ENCODE peak calls at places on chromosomes 4 and X, in ten cellular contexts. L, A, C, F, I, B, Z, X, M and S are unnamed samples.

GRCh38 chrX:78455901-78456300 is 128.5 kb upstream of the CYSLTR1 start:
- DNase-seq in L (no peak), A (no peak), C (no peak), F (peak; percentile 77), I (peak; percentile 0), B (no peak), Z (no peak), X (no peak), M (no peak), S (no peak)

GRCh38 chr4:182578402-182578801 is 335.2 kb downstream of the TENM3 start:
- DNase-seq in L (no peak), A (no peak), C (no peak), F (peak; percentile 61), I (peak; percentile 29), B (no peak), Z (no peak), X (no peak), M (no peak), S (no peak)

GRCh38 chr4:156194896-156195295 is 241.2 kb upstream of the CTSO start:
- DNase-seq in L (no peak), A (no peak), C (no peak), F (peak; percentile 84), I (no peak), B (no peak), Z (no peak), X (no peak), M (no peak), S (no peak)

GRCh38 chr4:35399912-35400311 is 844.4 kb downstream of the ARAP2 start:
- DNase-seq in L (no peak), A (no peak), C (no peak), F (no peak), I (no peak), B (no peak), Z (no peak), X (no peak), M (no peak), S (no peak)

GRCh38 chr4:98673978-98674377 is 15.6 kb upstream of the TSPAN5 start:
- DNase-seq in L (no peak), A (no peak), C (no peak), F (no peak), I (no peak), B (no peak), Z (no peak), X (no peak), M (no peak), S (no peak)

GRCh38 chr4:23022032-23022431 is 329.3 kb downstream of the GBA3 start:
- DNase-seq in L (no peak), A (no peak), C (no peak), F (peak; percentile 89), I (peak; percentile 96), B (no peak), Z (no peak), X (no peak), M (no peak), S (no peak)

GRCh38 chrX:136115124-136115908 is 32.0 kb upstream of the FHL1 start:
- DNase-seq in L (no peak), A (no peak), C (peak; percentile 44), F (peak; percentile 19), I (no peak), B (no peak), Z (no peak), X (no peak), M (no peak), S (no peak)

GRCh38 chr4:10659251-10659650 is 25.3 kb downstream of the CLNK start:
- DNase-seq in L (no peak), A (no peak), C (no peak), F (no peak), I (no peak), B (no peak), Z (no peak), X (peak; percentile 18), M (no peak), S (no peak)

GRCh38 chr4:106062452-106062875 is 167.2 kb downstream of the NPNT start:
- DNase-seq in L (no peak), A (no peak), C (no peak), F (peak; percentile 79), I (peak; percentile 17), B (no peak), Z (no peak), X (no peak), M (no peak), S (no peak)

GRCh38 chr4:120858776-120859175 is 63.8 kb downstream of the PRDM5 start:
- DNase-seq in L (no peak), A (no peak), C (peak; percentile 16), F (no peak), I (no peak), B (no peak), Z (no peak), X (no peak), M (no peak), S (no peak)

GRCh38 chrX:356385-357034 is 30.2 kb downstream of the PPP2R3B start:
- DNase-seq in L (no peak), A (no peak), C (no peak), F (peak; percentile 40), I (peak; percentile 55), B (no peak), Z (peak; percentile 12), X (no peak), M (no peak), S (no peak)

GRCh38 chr4:948101-948935 is 16.1 kb downstream of the TMEM175 start:
- DNase-seq in L (no peak), A (no peak), C (no peak), F (no peak), I (no peak), B (no peak), Z (peak; percentile 36), X (no peak), M (no peak), S (no peak)

GRCh38 chr4:120633810-120634209 is 288.7 kb downstream of the PRDM5 start:
- DNase-seq in L (no peak), A (no peak), C (no peak), F (no peak), I (no peak), B (no peak), Z (no peak), X (no peak), M (no peak), S (no peak)

GRCh38 chr4:52265781-52266525 is 214.8 kb downstream of the SPATA18 start:
- DNase-seq in L (no peak), A (no peak), C (no peak), F (peak; percentile 38), I (no peak), B (no peak), Z (no peak), X (no peak), M (no peak), S (no peak)

GRCh38 chr4:23630110-23630509 is 259.7 kb downstream of the PPARGC1A start:
- DNase-seq in L (no peak), A (no peak), C (no peak), F (no peak), I (no peak), B (no peak), Z (no peak), X (no peak), M (no peak), S (no peak)

GRCh38 chrX:36856849-36857248 is 151.3 kb upstream of the FAM47C start:
- DNase-seq in L (no peak), A (no peak), C (no peak), F (peak; percentile 35), I (no peak), B (no peak), Z (no peak), X (no peak), M (no peak), S (no peak)

GRCh38 chrX:19535481-19535880 is 20.2 kb upstream of the MAP3K15 start:
- DNase-seq in L (no peak), A (no peak), C (peak; percentile 0), F (peak; percentile 43), I (no peak), B (no peak), Z (no peak), X (no peak), M (no peak), S (no peak)

GRCh38 chrX:39953027-39953426 is 144.7 kb downstream of the BCOR start:
- DNase-seq in L (no peak), A (no peak), C (no peak), F (no peak), I (no peak), B (peak; percentile 12), Z (no peak), X (peak; percentile 47), M (no peak), S (no peak)

GRCh38 chr4:150746156-150746555 is 164.2 kb downstream of the MAB21L2 start:
- DNase-seq in L (no peak), A (no peak), C (no peak), F (peak; percentile 43), I (no peak), B (no peak), Z (no peak), X (no peak), M (no peak), S (no peak)

GRCh38 chr4:185211641-185212040 is 2.2 kb downstream of the SNX25 start:
- DNase-seq in L (no peak), A (no peak), C (no peak), F (no peak), I (no peak), B (no peak), Z (no peak), X (no peak), M (no peak), S (no peak)

GRCh38 chr4:145289403-145290076 is 109.2 kb upstream of the OTUD4 start:
- DNase-seq in L (no peak), A (no peak), C (no peak), F (no peak), I (peak; percentile 27), B (no peak), Z (no peak), X (no peak), M (no peak), S (no peak)

GRCh38 chrX:2677764-2678163 is 13.3 kb upstream of the CD99 start:
- DNase-seq in L (no peak), A (no peak), C (no peak), F (peak; percentile 89), I (peak; percentile 98), B (no peak), Z (peak; percentile 89), X (no peak), M (peak; percentile 76), S (no peak)

GRCh38 chr4:5892321-5893012 is 419 bp downstream of the CRMP1 start:
- DNase-seq in L (peak; percentile 30), A (no peak), C (no peak), F (no peak), I (no peak), B (no peak), Z (no peak), X (no peak), M (no peak), S (no peak)

GRCh38 chr4:29277381-29277780 is 1442.8 kb upstream of the PCDH7 start:
- DNase-seq in L (no peak), A (no peak), C (no peak), F (peak; percentile 75), I (no peak), B (no peak), Z (no peak), X (no peak), M (no peak), S (no peak)

GRCh38 chrX:71098302-71098701 is 2.7 kb downstream of the FOXO4 start:
- DNase-seq in L (peak; percentile 51), A (peak; percentile 82), C (peak; percentile 60), F (peak; percentile 42), I (no peak), B (peak; percentile 67), Z (peak; percentile 64), X (no peak), M (peak; percentile 59), S (peak; percentile 43)

GRCh38 chr4:186940476-186940875 is 216.8 kb upstream of the FAT1 start:
- DNase-seq in L (no peak), A (no peak), C (no peak), F (no peak), I (no peak), B (no peak), Z (no peak), X (no peak), M (no peak), S (no peak)

GRCh38 chrX:30309139-30309571 is at the start of gene NR0B1:
- DNase-seq in L (peak; percentile 50), A (no peak), C (no peak), F (no peak), I (no peak), B (no peak), Z (peak; percentile 39), X (no peak), M (no peak), S (no peak)

GRCh38 chrX:110327336-110327735 is 9.5 kb upstream of the AMMECR1 start:
- DNase-seq in L (no peak), A (no peak), C (peak; percentile 93), F (no peak), I (no peak), B (no peak), Z (no peak), X (no peak), M (no peak), S (no peak)